ENCODE peak calls at places on chromosomes 6 and 20, in six cellular contexts. T, D, B, C, P and Z are unnamed samples.

GRCh38 chr6:147201885-147202515 is 2.2 kb upstream of the STXBP5 start:
- DNase-seq in T (peak; percentile 36), P (no peak), D (peak; percentile 59), B (peak; percentile 42), C (no peak), Z (no peak)

GRCh38 chr20:1909097-1909496 is 13.9 kb downstream of the SIRPA start:
- DNase-seq in B (no peak), D (no peak), P (no peak), C (no peak), T (no peak), Z (no peak)

GRCh38 chr20:51529758-51530157 is 12.8 kb downstream of the NFATC2 start:
- DNase-seq in D (no peak), P (no peak), B (no peak), C (no peak), T (no peak), Z (no peak)

GRCh38 chr6:90127589-90127988 is 169.1 kb downstream of the BACH2 start:
- DNase-seq in B (no peak), C (no peak), P (no peak), T (no peak), D (no peak), Z (no peak)

GRCh38 chr6:7136859-7137334 is 29.1 kb downstream of the RREB1 start:
- DNase-seq in D (no peak), C (peak; percentile 81), T (no peak), B (no peak), P (peak; percentile 63), Z (no peak)

GRCh38 chr6:73309784-73310502 is 44.1 kb downstream of the DPPA5 start:
- DNase-seq in P (no peak), C (no peak), D (no peak), B (peak; percentile 80), T (peak; percentile 62), Z (peak; percentile 55)

GRCh38 chr20:17935186-17935585 is 33.4 kb downstream of the SNX5 start:
- DNase-seq in P (no peak), B (no peak), C (no peak), D (no peak), T (no peak), Z (no peak)

GRCh38 chr6:4021862-4022715 is 56.8 kb downstream of the FAM217A start:
- DNase-seq in C (no peak), D (peak; percentile 41), T (no peak), P (no peak), B (no peak), Z (no peak)

GRCh38 chr6:80332013-80332412 is 225.5 kb downstream of the BCKDHB start:
- DNase-seq in P (no peak), D (no peak), B (no peak), T (no peak), C (no peak), Z (no peak)

GRCh38 chr6:50047026-50047425 is 2.7 kb downstream of the DEFB112 start:
- DNase-seq in C (no peak), B (no peak), T (no peak), D (no peak), P (no peak), Z (no peak)

GRCh38 chr6:143998686-143999085 is 9.4 kb downstream of the PLAGL1 start:
- DNase-seq in D (no peak), B (no peak), T (no peak), C (no peak), P (no peak), Z (no peak)

GRCh38 chr6:139003751-139004150 is 15.7 kb upstream of the REPS1 start:
- DNase-seq in B (no peak), C (no peak), T (no peak), D (no peak), P (no peak), Z (no peak)

GRCh38 chr20:47677314-47678129 is 107.8 kb downstream of the SULF2 start:
- DNase-seq in D (peak; percentile 69), T (peak; percentile 59), B (peak; percentile 83), P (peak; percentile 37), C (no peak), Z (peak; percentile 22)

GRCh38 chr6:118525913-118526490 is 22.1 kb upstream of the PLN start:
- DNase-seq in P (no peak), C (no peak), B (no peak), T (no peak), D (no peak), Z (no peak)

GRCh38 chr20:23225407-23226060 is 125.1 kb upstream of the NXT1 start:
- DNase-seq in P (peak; percentile 100), D (no peak), C (no peak), B (no peak), T (peak; percentile 19), Z (no peak)

GRCh38 chr6:34235605-34236422 is 859 bp upstream of the HMGA1 start:
- DNase-seq in P (peak; percentile 63), B (no peak), C (no peak), T (peak; percentile 58), D (no peak), Z (no peak)

GRCh38 chr20:25274891-25275812 is 27.3 kb downstream of the PYGB start:
- DNase-seq in T (no peak), B (no peak), P (no peak), C (no peak), D (no peak), Z (no peak)

GRCh38 chr6:100228437-100229424 is 234.7 kb upstream of the MCHR2 start:
- DNase-seq in P (no peak), D (peak; percentile 54), T (peak; percentile 51), B (peak; percentile 67), C (peak; percentile 37), Z (peak; percentile 51)
- TF ChIP-seq CTCF in P (no peak), D (no peak), T (no peak), B (peak; percentile 33), C (no peak), Z (peak; percentile 8)

DNA sequence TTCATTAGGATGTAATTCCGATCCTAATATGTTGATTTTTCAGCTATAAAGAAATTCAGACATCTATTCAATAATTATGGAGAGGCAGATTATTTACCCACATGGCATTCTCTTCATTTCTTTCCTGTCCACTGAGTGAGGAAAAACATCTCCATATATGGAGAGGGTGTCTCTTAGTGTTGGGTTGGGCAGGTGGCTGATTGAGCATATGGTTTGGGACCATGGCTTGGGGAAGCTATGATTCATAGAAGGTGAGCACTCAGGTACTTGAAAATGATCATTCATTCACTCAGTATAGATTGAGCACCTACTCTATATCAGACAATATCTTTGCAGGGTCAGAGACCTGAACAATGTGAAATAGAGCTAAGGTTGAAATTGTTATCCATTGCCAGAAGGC is 41.3 kb upstream of the IL20RA start:
- DNase-seq in T (no peak), B (no peak), C (no peak), D (no peak), P (no peak), Z (no peak)
- TF ChIP-seq REST in T (no peak), B (no peak), C (no peak), D (no peak), P (no peak), Z (no peak)

GRCh38 chr20:41848180-41848579 is 230.0 kb upstream of the CHD6 start:
- DNase-seq in P (no peak), D (peak; percentile 29), B (no peak), T (no peak), C (no peak), Z (no peak)
- TF ChIP-seq CTCF in P (no peak), D (peak; percentile 39), B (no peak), T (no peak), C (no peak), Z (no peak)

GRCh38 chr20:34375977-34376430 is 12.9 kb downstream of the ITCH start:
- DNase-seq in T (no peak), P (no peak), D (peak; percentile 53), C (no peak), B (no peak), Z (no peak)
- TF ChIP-seq REST in T (no peak), P (no peak), D (no peak), C (no peak), B (no peak), Z (no peak)

GRCh38 chr20:35601021-35601973 is 14.3 kb upstream of the SPAG4 start:
- DNase-seq in T (peak; percentile 76), C (no peak), D (peak; percentile 35), B (peak; percentile 88), P (peak; percentile 60), Z (no peak)
- TF ChIP-seq CTCF in T (peak; percentile 55), C (peak; percentile 76), D (peak; percentile 81), B (peak; percentile 28), P (peak; percentile 18), Z (no peak)

DNA sequence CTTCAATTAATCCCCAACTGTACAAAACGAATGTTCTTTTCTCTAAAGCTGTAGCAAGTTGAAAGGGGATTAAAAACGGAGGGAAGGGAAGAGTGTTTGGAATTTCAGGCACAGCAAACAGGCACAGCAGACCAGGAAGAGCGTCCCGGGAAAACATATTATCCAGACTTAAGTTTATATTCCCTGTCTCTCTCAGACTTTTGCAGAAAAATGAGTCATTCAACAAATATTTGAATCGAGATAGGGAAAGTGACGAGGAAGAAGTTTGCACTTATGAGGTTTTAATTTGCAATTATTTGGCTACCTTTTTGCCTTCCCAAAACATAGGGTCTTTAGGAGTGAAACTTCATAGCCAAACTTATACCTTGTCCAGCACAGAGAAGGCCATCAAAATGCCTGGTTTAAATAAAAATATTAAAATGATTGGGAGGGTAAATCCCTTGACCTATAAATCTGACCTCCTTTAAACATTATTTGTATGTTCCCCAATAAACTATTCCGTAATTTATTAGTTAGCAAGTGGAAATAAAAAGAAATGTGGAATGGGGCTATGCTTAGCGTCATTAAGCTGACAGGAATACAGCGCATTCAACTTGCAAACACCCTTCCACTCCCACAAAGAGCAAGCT is 16.0 kb downstream of the HFE start:
- DNase-seq in D (peak; percentile 66), B (no peak), C (no peak), P (no peak), T (peak; percentile 16), Z (no peak)
- TF ChIP-seq REST in D (no peak), B (no peak), C (no peak), P (no peak), T (no peak), Z (no peak)

DNA sequence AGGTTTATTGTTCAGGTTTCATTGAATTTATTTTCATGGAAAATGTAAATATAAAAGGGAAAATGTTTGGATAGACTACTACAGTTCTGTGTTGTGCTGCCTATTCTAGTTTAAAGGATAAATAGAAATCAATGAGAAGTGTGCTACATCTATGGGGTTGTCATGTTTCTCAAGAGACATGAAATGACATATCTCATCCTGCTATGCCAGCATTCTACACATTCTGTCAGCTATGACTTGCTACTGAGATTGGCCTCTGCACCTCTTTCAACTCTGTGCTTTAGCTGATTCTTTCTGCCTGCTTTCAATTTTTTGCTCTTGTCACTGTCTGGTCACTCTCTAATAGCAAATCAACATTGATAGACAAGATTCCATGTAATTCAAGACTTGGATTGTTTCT is 33.8 kb upstream of the COL19A1 start:
- DNase-seq in T (no peak), P (no peak), C (no peak), D (no peak), B (no peak), Z (no peak)
- TF ChIP-seq CTCF in T (no peak), P (no peak), C (no peak), D (no peak), B (no peak), Z (no peak)

DNA sequence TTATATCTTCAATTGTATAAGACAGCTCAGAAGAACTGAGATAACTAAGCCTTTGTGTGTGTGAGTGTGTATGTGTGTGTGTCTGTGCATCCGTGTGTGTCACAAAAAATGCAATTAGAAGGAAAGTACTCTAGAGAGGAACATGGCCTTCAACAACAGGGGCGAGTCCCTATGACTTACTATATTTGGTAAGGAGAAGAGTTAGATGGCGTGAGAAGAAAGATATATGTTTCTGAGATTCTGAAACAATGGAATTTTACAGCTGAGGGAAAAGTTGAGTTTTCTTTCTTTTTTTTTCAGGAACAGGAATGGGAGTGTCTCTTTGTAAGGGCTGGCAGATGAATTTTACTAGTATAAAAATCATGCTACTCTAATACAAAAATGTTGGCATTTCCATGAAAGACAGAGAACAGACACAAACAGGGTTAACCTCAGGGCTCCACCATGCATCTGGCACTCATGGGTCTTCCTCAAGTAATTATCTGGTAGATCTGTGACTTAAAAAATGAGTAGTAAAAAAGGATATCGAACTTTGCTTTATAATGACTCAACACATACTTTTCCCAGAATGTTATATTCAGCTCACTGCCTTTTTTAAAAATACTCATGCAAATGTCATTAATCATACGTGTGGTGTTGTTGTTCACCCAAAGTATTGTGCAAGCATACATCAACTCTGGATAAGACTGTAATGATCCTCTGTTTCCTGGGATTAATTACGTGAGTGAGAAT is 12.9 kb upstream of the SASH1 start:
- DNase-seq in D (no peak), C (no peak), T (no peak), P (no peak), B (no peak), Z (no peak)
- TF ChIP-seq REST in D (no peak), C (no peak), T (no peak), P (no peak), B (no peak), Z (no peak)